ENCODE peak calls at places on chromosomes 2 and 18, in five cellular contexts. D is body of pancreas, L is IMR-90, O is mammary epithelial cell, I is fibroblast of lung. C is an unnamed sample.

GRCh38 chr2:39124770-39125075 is 3.9 kb upstream of the SOS1 start:
- DNase-seq in I (no peak), D (no peak), O (no peak), L (no peak), C (no peak)

GRCh38 chr2:8671176-8671575 is 10.7 kb upstream of the ID2 start:
- DNase-seq in O (no peak), D (no peak), L (no peak), I (no peak), C (no peak)

GRCh38 chr2:46471-47345 is at the start of gene FAM110C:
- DNase-seq in I (peak), L (no peak), D (peak), O (peak), C (no peak)

GRCh38 chr2:88690591-88691338 is 708 bp upstream of the RPIA start:
- DNase-seq in L (peak), D (peak), I (no peak), O (peak), C (peak)

GRCh38 chr18:2180586-2180985 is 390.7 kb downstream of the METTL4 start:
- DNase-seq in O (no peak), I (no peak), D (no peak), L (no peak), C (no peak)

GRCh38 chr18:33733376-33733775 is 155.4 kb downstream of the ASXL3 start:
- DNase-seq in I (no peak), O (no peak), L (no peak), D (no peak), C (no peak)

GRCh38 chr18:31102020-31102684 is at the start of gene DSC2:
- DNase-seq in L (no peak), O (peak), D (peak), I (no peak), C (no peak)

GRCh38 chr2:21452678-21453077 is 328.9 kb downstream of the TDRD15 start:
- DNase-seq in L (no peak), I (no peak), O (no peak), D (no peak), C (no peak)

GRCh38 chr2:105857076-105857740 is 112.5 kb downstream of the NCK2 start:
- DNase-seq in O (peak), L (no peak), D (no peak), I (no peak), C (no peak)

GRCh38 chr18:25561923-25562322 is 210.0 kb upstream of the ZNF521 start:
- DNase-seq in O (peak), L (peak), I (peak), D (no peak), C (peak)

GRCh38 chr2:29518988-29519925 is 402.1 kb downstream of the ALK start:
- DNase-seq in L (peak), D (peak), I (peak), O (peak), C (peak)

GRCh38 chr2:59585657-59586056 is 967.8 kb downstream of the BCL11A start:
- DNase-seq in I (no peak), L (no peak), D (no peak), O (no peak), C (no peak)

GRCh38 chr2:25274868-25275574 is 66.7 kb downstream of the DNMT3A start:
- DNase-seq in O (no peak), D (no peak), I (no peak), L (peak), C (no peak)

GRCh38 chr2:165203689-165204559 is at the start of gene SCN3A:
- DNase-seq in O (peak), D (peak), L (peak), I (peak), C (peak)

GRCh38 chr2:237026981-237027711 is 58.5 kb upstream of the COPS8 start:
- DNase-seq in L (peak), D (peak), O (peak), I (peak), C (peak)

GRCh38 chr2:24359701-24360049 is 661 bp downstream of the ITSN2 start:
- DNase-seq in O (peak), L (no peak), D (peak), I (no peak), C (peak)

GRCh38 chr2:220104871-220105351 is 477.5 kb downstream of the SLC4A3 start:
- DNase-seq in I (peak), L (peak), O (peak), D (no peak), C (peak)

GRCh38 chr2:201777043-201777442 is 3.7 kb downstream of the ALS2 start:
- DNase-seq in L (peak), O (no peak), I (no peak), D (no peak), C (peak)

GRCh38 chr18:76475450-76476203 is 19.4 kb downstream of the ZNF516 start:
- DNase-seq in L (no peak), D (no peak), I (no peak), O (no peak), C (no peak)
- H3K4me3 ChIP-seq in L (no peak), D (no peak), I (peak), O (no peak), C (no peak)

DNA sequence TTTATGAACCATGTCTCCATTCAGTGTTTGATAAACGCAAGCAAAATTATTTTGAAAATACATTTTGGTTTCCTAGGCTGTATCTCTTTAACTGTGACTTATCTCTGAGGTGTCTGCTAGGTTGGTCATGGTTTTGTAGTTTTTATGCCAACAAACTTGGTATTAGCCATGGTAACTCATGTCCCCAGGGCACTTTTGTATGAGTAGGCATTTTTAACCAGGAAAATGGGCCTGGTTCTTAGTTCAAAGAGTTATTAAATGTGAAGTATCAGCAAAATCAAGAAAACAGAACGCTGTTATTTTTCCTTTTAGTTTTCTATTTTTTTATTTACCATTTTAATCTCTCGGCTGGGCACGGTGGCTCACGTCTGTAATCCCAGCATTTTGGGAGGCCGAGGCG is 179.3 kb upstream of the LHCGR start:
- DNase-seq in I (no peak), L (no peak), O (peak), D (no peak), C (no peak)
- TF ChIP-seq CTCF in I (no peak), L (no peak), O (no peak), D (no peak), C (no peak)

GRCh38 chr18:78717051-78717765 is 262.4 kb upstream of the SALL3 start:
- DNase-seq in I (no peak), O (no peak), L (no peak), D (no peak), C (no peak)

GRCh38 chr18:78716022-78716421 is 263.6 kb upstream of the SALL3 start:
- DNase-seq in O (no peak), D (no peak), I (no peak), L (no peak), C (no peak)

GRCh38 chr18:78716581-78716980 is 263.0 kb upstream of the SALL3 start:
- DNase-seq in L (no peak), I (no peak), O (no peak), D (no peak), C (no peak)

GRCh38 chr18:78719821-78720220 is 259.8 kb upstream of the SALL3 start:
- DNase-seq in L (no peak), D (no peak), O (no peak), I (no peak), C (no peak)

GRCh38 chr18:78717766-78718150 is 261.9 kb upstream of the SALL3 start:
- DNase-seq in D (no peak), L (no peak), O (no peak), I (no peak), C (no peak)
- H3K4me3 ChIP-seq in D (no peak), L (no peak), O (no peak), I (no peak), C (no peak)

GRCh38 chr2:32627441-32627900 is 379 bp upstream of the TTC27 start:
- DNase-seq in I (peak), D (peak), O (peak), L (peak), C (peak)
- TF ChIP-seq CTCF in I (peak), D (peak), O (peak), L (no peak), C (peak)

GRCh38 chr2:72673279-72673678 is 152.6 kb downstream of the EXOC6B start:
- DNase-seq in D (no peak), I (no peak), L (peak), O (no peak), C (no peak)
- H3K4me3 ChIP-seq in D (no peak), I (no peak), L (no peak), O (no peak), C (no peak)

GRCh38 chr18:38422216-38422615 is 856.6 kb upstream of the CELF4 start:
- DNase-seq in L (no peak), D (no peak), I (no peak), O (no peak), C (no peak)

GRCh38 chr18:38427736-38428135 is 862.1 kb upstream of the CELF4 start:
- DNase-seq in O (no peak), L (no peak), I (no peak), D (no peak), C (no peak)

GRCh38 chr18:38427234-38427633 is 861.6 kb upstream of the CELF4 start:
- DNase-seq in I (no peak), O (no peak), D (no peak), L (no peak), C (no peak)
- TF ChIP-seq CTCF in I (no peak), O (peak), D (no peak), L (no peak), C (no peak)

GRCh38 chr2:36351291-36352023 is 4.1 kb upstream of the CRIM1 start:
- DNase-seq in I (no peak), D (no peak), O (no peak), L (no peak), C (peak)
- H3K4me3 ChIP-seq in I (no peak), D (no peak), O (no peak), L (no peak), C (no peak)